ENCODE peak calls at places on chromosomes 5 and 9, in ten cellular contexts. Z is fibroblast of mammary gland; R is astrocyte of the hippocampus; V is CD8-positive, alpha-beta T cell; U is amygdala; T is A549; G is AG08396; F is GF-D8; N is neural progenitor cell; E is adrenal gland. D is an unnamed sample.

GRCh38 chr5:140569197-140569596 is 4.6 kb downstream of the SLC35A4 start:
- DNase-seq in Z (no peak), R (no peak), V (no peak), U (no peak), T (no peak), G (no peak), F (no peak), N (no peak), E (no peak), D (no peak)

GRCh38 chr5:131610198-131611063 is 24.6 kb downstream of the RAPGEF6 start:
- DNase-seq in Z (peak), R (peak), V (no peak), U (no peak), T (peak), G (peak), F (no peak), N (no peak), E (no peak), D (peak)

GRCh38 chr9:35932732-35933131 is 23.4 kb downstream of the SPAAR start:
- DNase-seq in Z (no peak), R (no peak), V (no peak), U (no peak), T (no peak), G (no peak), F (no peak), N (no peak), E (no peak), D (no peak)

GRCh38 chr5:23026252-23027170 is 173.4 kb upstream of the CDH12 start:
- DNase-seq in Z (peak), R (no peak), V (no peak), U (no peak), T (no peak), G (no peak), F (no peak), N (no peak), E (no peak), D (no peak)

GRCh38 chr5:68333649-68334549 is 118.3 kb downstream of the PIK3R1 start:
- DNase-seq in Z (peak), R (peak), V (no peak), U (no peak), T (peak), G (peak), F (no peak), N (no peak), E (peak), D (no peak)

GRCh38 chr5:141668601-141669265 is 13.3 kb downstream of the ARAP3 start:
- DNase-seq in Z (peak), R (no peak), V (no peak), U (no peak), T (no peak), G (no peak), F (no peak), N (no peak), E (no peak), D (no peak)

GRCh38 chr5:165459232-165459631 is 1953.8 kb downstream of the MAT2B start:
- DNase-seq in Z (peak), R (no peak), V (no peak), U (no peak), T (no peak), G (no peak), F (no peak), N (no peak), E (no peak), D (no peak)

GRCh38 chr5:135324897-135325650 is 74.0 kb downstream of the MACROH2A1 start:
- DNase-seq in Z (no peak), R (no peak), V (no peak), U (no peak), T (no peak), G (no peak), F (no peak), N (no peak), E (no peak), D (no peak)

GRCh38 chr5:67792891-67793290 is 422.7 kb upstream of the PIK3R1 start:
- DNase-seq in Z (no peak), R (no peak), V (no peak), U (no peak), T (no peak), G (no peak), F (no peak), N (no peak), E (no peak), D (no peak)

GRCh38 chr5:76527685-76528161 is 95.5 kb downstream of the F2RL2 start:
- DNase-seq in Z (peak), R (peak), V (no peak), U (no peak), T (no peak), G (no peak), F (no peak), N (no peak), E (no peak), D (no peak)

GRCh38 chr5:141733198-141733597 is 51.2 kb upstream of the ARAP3 start:
- DNase-seq in Z (no peak), R (no peak), V (no peak), U (no peak), T (no peak), G (no peak), F (no peak), N (no peak), E (no peak), D (no peak)

GRCh38 chr9:136996361-136997281 is at the start of gene CLIC3:
- DNase-seq in Z (no peak), R (peak), V (peak), U (no peak), T (peak), G (peak), F (no peak), N (peak), E (no peak), D (peak)

GRCh38 chr5:127061537-127061936 is 11.8 kb downstream of the C5orf63 start:
- DNase-seq in Z (no peak), R (no peak), V (no peak), U (no peak), T (no peak), G (no peak), F (no peak), N (no peak), E (no peak), D (no peak)

GRCh38 chr9:113566011-113566711 is 102.6 kb downstream of the RGS3 start:
- DNase-seq in Z (no peak), R (no peak), V (no peak), U (no peak), T (no peak), G (no peak), F (no peak), N (no peak), E (no peak), D (no peak)

GRCh38 chr5:39177629-39177959 is 41.8 kb downstream of the FYB1 start:
- DNase-seq in Z (no peak), R (no peak), V (no peak), U (no peak), T (no peak), G (no peak), F (peak), N (no peak), E (no peak), D (no peak)

GRCh38 chr5:172897691-172898512 is 61.3 kb upstream of the RPL26L1 start:
- DNase-seq in Z (peak), R (peak), V (no peak), U (no peak), T (peak), G (peak), F (no peak), N (peak), E (no peak), D (no peak)

GRCh38 chr9:93058357-93059096 is at the start of gene SUSD3:
- DNase-seq in Z (peak), R (peak), V (no peak), U (no peak), T (no peak), G (peak), F (peak), N (peak), E (peak), D (peak)

GRCh38 chr5:137410234-137411010 is 88.7 kb downstream of the SPOCK1 start:
- DNase-seq in Z (no peak), R (no peak), V (no peak), U (no peak), T (no peak), G (no peak), F (no peak), N (no peak), E (no peak), D (no peak)

GRCh38 chr9:127194881-127195713 is 69.5 kb upstream of the GARNL3 start:
- DNase-seq in Z (no peak), R (peak), V (no peak), U (no peak), T (peak), G (no peak), F (no peak), N (no peak), E (no peak), D (peak)

GRCh38 chr5:167512111-167512510 is 779.3 kb upstream of the WWC1 start:
- DNase-seq in Z (no peak), R (no peak), V (no peak), U (no peak), T (no peak), G (no peak), F (no peak), N (no peak), E (no peak), D (no peak)

GRCh38 chr5:586751-587285 is 25.3 kb upstream of the CEP72 start:
- DNase-seq in Z (no peak), R (no peak), V (no peak), U (no peak), T (peak), G (no peak), F (no peak), N (no peak), E (no peak), D (peak)